ENCODE peak calls at places on chromosome 4, in four cellular contexts. K is cardiac fibroblast, Z is AG10803, T is AG04450. D is an unnamed sample.

GRCh38 chr4:8779371-8779988 is 92.2 kb downstream of the HMX1 start:
- DNase-seq in K (no peak), Z (no peak), T (no peak), D (no peak)

GRCh38 chr4:2673157-2673556 is 83.0 kb downstream of the TNIP2 start:
- DNase-seq in K (no peak), Z (no peak), T (no peak), D (no peak)

GRCh38 chr4:100576570-100576969 is 58.7 kb upstream of the EMCN start:
- DNase-seq in K (no peak), Z (no peak), T (no peak), D (no peak)

GRCh38 chr4:118969359-118969758 is 80.7 kb downstream of the SYNPO2 start:
- DNase-seq in K (peak; percentile 77), Z (peak; percentile 66), T (no peak), D (no peak)

GRCh38 chr4:6120361-6120760 is 80.0 kb downstream of the JAKMIP1 start:
- DNase-seq in K (no peak), Z (no peak), T (no peak), D (no peak)

GRCh38 chr4:152185786-152186540 is 349.9 kb downstream of the FBXW7 start:
- DNase-seq in K (peak; percentile 20), Z (no peak), T (no peak), D (no peak)

GRCh38 chr4:173525118-173526033 is 4.7 kb downstream of the HAND2 start:
- DNase-seq in K (peak; percentile 55), Z (no peak), T (no peak), D (no peak)

GRCh38 chr4:187604984-187605383 is 390.6 kb upstream of the ZFP42 start:
- DNase-seq in K (no peak), Z (no peak), T (no peak), D (no peak)

GRCh38 chr4:146369446-146369845 is 152.3 kb downstream of the SLC10A7 start:
- DNase-seq in K (peak; percentile 9), Z (no peak), T (no peak), D (no peak)

GRCh38 chr4:82739292-82740190 is 59.1 kb downstream of the SCD5 start:
- DNase-seq in K (peak; percentile 70), Z (peak; percentile 50), T (no peak), D (no peak)

GRCh38 chr4:100984901-100985300 is 362.4 kb downstream of the PPP3CA start:
- DNase-seq in K (peak; percentile 80), Z (peak; percentile 78), T (peak; percentile 8), D (peak; percentile 12)

GRCh38 chr4:112036881-112037280 is 108.4 kb upstream of the FAM241A start:
- DNase-seq in K (no peak), Z (peak; percentile 20), T (no peak), D (no peak)

GRCh38 chr4:6755088-6755753 is 27.3 kb upstream of the KIAA0232 start:
- DNase-seq in K (no peak), Z (no peak), T (no peak), D (no peak)

GRCh38 chr4:186981161-186981560 is 257.5 kb upstream of the FAT1 start:
- DNase-seq in K (peak; percentile 22), Z (peak; percentile 33), T (no peak), D (no peak)

GRCh38 chr4:156961241-156962068 is 10.1 kb downstream of the PDGFC start:
- DNase-seq in K (no peak), Z (no peak), T (no peak), D (no peak)

GRCh38 chr4:66071911-66072310 is 401.6 kb upstream of the EPHA5 start:
- DNase-seq in K (peak; percentile 61), Z (no peak), T (no peak), D (no peak)

GRCh38 chr4:8786166-8786565 is 85.5 kb downstream of the HMX1 start:
- DNase-seq in K (no peak), Z (no peak), T (no peak), D (no peak)

GRCh38 chr4:25234390-25235367 is 846 bp downstream of the PI4K2B start:
- DNase-seq in K (peak; percentile 89), Z (peak; percentile 80), T (peak; percentile 42), D (no peak)

GRCh38 chr4:56086073-56086521 is 137.4 kb downstream of the CEP135 start:
- DNase-seq in K (no peak), Z (no peak), T (no peak), D (no peak)

DNA sequence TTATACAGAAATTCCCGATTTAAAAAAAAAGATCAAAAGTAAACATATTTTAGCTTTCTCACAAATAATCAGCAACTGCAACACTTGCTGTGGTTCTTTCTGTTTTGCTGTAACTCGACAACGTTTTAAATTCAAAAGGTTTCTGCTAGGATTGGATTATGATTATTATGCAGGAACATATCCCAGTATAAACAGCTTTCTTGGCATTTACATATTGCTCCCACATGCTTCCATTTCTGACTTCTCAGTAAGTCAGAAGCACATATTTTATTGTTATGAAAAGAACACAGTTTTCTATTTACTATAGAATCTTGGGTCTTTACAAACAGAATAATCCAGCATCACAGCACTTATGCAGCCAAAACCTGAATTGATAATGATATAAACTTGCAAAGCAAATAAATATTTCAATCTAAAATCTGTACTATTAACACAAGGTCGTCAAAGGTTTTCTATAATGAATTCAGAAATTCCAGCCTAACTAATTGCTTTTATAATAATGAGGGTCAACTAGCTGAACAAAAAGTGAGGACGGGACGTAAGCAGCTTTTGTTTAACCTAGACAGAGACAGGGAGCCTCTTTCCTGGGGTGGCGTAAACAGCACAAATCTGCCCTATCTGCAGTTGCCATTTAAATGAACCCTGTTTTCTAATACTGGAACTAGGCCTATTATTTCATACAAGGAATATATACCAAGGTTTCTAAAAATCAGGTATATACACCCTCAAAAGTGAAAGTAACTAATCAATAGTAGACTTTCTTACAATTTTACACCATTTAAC is 9.8 kb upstream of the PCDH18 start:
- DNase-seq in K (no peak), Z (no peak), T (no peak), D (no peak)
- H3K4me3 ChIP-seq in K (peak overlapping the region; percentile 11), Z (peak overlapping the region; percentile 47), T (peak overlapping the region; percentile 18), D (no peak overlapping the region)

DNA sequence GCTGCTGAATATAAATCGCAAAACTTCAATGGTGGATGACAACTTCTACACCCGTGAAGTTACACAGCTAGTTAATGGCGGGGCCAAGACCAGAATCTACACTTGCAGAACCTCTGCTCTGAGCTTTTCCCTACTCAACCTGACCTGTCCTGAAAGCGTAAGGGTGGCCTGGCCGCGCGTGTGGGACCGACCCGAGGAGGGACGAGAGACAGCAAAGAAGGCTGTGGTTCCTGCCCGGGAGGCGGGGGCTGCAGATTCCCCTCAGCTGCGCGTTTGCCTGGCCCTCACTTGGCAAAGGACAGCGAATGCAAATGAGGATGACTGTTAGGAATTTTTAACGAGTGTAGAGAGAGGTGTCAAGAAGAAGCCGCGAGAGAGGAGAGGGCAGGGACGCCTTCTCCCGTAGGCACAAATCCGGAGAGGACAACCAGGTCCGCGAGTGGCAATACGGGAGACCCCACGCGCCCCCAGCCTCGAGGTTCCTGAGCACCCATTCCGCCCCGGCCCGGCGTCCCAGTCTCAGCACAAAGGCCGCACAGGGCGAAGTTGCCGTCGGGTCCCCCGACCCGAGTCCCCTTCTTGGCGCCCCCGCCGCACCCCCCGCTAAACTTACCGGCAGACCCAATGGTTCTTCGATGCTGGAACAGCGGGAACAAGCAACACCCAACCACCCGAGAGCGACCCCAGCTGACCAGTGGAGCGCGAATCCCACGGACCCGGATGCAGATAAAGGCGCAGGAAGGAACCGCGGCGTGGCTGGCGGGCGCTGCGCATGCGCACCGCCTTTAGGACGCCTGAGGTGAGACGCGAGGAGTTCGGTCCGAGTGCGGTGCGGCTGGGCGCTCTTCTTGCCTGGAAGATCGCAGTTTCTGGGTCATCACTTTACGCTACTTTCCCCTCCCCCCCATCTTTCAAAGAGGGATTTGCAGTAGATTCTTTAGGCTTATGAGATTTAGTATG is at the start of gene GNPDA2:
- DNase-seq in K (peak; percentile 90), Z (peak; percentile 85), T (peak; percentile 79), D (peak; percentile 41)
- TF ChIP-seq CTCF in K (peak; percentile 8), Z (peak; percentile 39), T (no peak), D (peak; percentile 10)

DNA sequence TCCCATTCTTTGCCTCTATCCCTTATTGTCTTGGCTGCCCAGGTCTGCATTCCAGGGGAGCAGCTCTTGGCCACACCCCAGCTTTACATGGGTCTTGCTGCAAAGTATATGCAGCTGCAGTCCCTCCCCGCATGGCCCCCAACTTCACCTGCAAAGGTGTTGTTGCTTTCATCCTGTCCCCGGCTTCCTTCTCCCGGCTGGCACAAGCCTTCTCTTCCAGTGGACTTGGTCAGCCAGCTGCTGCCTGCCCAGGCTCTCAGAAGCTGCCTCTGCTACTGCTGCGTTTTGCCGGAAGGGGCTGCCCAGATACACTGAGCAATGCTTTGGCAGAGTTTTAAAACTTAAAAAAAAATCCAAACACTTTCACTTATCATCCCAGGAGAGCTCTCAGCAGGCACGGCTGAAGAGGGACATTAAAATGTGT is 121.2 kb upstream of the PDLIM3 start:
- DNase-seq in K (peak; percentile 71), Z (peak; percentile 58), T (no peak), D (no peak)
- H3K4me3 ChIP-seq in K (peak overlapping the region; percentile 44), Z (peak overlapping the region; percentile 42), T (no peak overlapping the region), D (no peak overlapping the region)

DNA sequence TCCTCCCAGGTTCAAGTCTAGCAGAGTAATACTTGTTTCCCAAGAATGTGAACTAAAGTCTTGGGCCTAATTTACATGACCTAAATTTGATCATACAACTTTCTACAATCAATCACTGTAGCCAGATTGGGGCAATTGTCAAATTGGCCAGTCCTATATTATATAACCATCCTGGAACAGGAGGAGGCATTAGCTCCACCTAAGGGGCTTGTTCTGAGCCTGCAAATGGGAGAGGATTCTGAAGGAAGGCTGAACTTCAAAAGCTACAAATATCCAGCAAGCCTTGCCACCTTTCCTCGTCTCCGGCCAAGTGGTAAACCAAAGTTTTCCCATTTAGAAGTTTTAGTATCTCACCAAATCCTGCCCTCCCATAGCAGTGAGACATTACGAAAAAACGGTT is 1289.6 kb upstream of the TENM3 start:
- DNase-seq in K (no peak), Z (no peak), T (no peak), D (no peak)
- TF ChIP-seq CTCF in K (no peak), Z (peak; percentile 34), T (peak; percentile 56), D (peak; percentile 22)

GRCh38 chr4:114417214-114417613 is 181.4 kb upstream of the UGT8 start:
- DNase-seq in K (no peak), Z (no peak), T (no peak), D (no peak)
- H3K4me3 ChIP-seq in K (no peak overlapping the region), Z (no peak overlapping the region), T (no peak overlapping the region), D (no peak overlapping the region)

DNA sequence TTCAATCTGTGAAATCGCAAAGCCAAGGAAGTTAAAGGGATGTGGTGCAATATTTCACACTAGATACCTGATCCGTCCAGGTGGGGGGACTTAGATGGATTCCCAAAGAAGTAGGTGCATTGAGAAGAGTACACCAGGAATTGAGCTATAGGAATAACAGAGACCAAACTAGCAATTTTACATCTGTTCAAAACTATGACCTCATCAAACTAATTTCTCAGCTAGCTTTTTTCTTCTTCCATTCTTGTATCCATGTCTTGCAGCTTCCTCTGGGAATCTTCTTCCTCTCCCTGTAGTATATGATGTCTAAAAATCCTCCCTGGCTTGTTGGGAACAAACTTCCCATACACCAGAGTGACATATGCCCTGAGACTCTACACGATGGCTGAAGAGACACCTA is 51.0 kb upstream of the PTPN13 start:
- DNase-seq in K (no peak), Z (no peak), T (no peak), D (no peak)
- TF ChIP-seq CTCF in K (no peak), Z (no peak), T (no peak), D (no peak)

DNA sequence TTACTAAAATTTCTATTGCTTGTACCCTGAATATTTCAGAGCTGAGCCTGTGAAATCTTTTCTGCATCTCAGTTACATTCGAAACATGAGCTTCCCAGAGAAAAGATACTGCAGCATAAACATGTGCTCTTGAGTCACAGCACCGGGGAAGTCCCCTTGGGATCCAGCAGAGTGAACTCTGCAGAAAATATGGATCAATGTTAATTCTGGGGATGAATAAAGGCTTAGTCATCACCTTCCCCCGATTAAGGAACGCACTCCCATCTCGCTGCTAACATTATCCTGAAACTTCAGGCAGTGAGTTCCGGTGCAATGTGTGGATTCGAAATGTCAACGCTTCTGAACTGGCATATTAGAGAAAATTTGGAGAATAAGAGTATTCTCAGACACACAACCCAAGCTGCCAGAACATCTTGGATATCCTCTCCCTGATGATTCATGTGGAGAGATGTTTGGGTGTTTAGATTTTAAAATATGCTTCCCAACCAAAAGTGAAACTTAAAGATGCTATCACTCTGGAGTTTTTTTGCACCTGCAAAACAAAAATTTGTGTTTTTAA is 90.8 kb downstream of the IRF2 start:
- DNase-seq in K (peak; percentile 97), Z (peak; percentile 95), T (peak; percentile 90), D (peak; percentile 65)
- H3K4me3 ChIP-seq in K (peak overlapping the region; percentile 48), Z (peak overlapping the region; percentile 52), T (peak overlapping the region; percentile 50), D (no peak overlapping the region)

D was measured in kidney epithelial cell.